ENCODE peak calls at places on chromosomes 3 and 15, in six cellular contexts. T, J, M, Q, Z and G are unnamed samples.

GRCh38 chr15:39788108-39788507 is 5.5 kb upstream of the FSIP1 start:
- DNase-seq in M (no peak), Z (no peak), T (no peak), J (no peak), Q (no peak), G (no peak)

GRCh38 chr3:31054032-31054431 is 159.6 kb upstream of the GADL1 start:
- DNase-seq in Z (no peak), M (peak), J (no peak), Q (no peak), T (no peak), G (no peak)

GRCh38 chr15:90550919-90551318 is 21.2 kb downstream of the CRTC3 start:
- DNase-seq in T (no peak), J (no peak), Q (no peak), Z (no peak), M (no peak), G (no peak)

GRCh38 chr15:55196011-55196410 is 730 bp downstream of the RSL24D1 start:
- DNase-seq in J (no peak), Q (no peak), Z (no peak), M (no peak), T (no peak), G (peak)

GRCh38 chr3:62100233-62100989 is 272.9 kb downstream of the FEZF2 start:
- DNase-seq in T (no peak), J (no peak), Z (no peak), M (no peak), Q (no peak), G (no peak)

GRCh38 chr3:166575166-166575565 is 737.9 kb upstream of the BCHE start:
- DNase-seq in Z (no peak), M (no peak), T (no peak), Q (no peak), J (no peak), G (no peak)

GRCh38 chr3:99999541-99999940 is 114.8 kb downstream of the FILIP1L start:
- DNase-seq in Z (no peak), J (no peak), M (no peak), Q (no peak), T (no peak), G (no peak)

GRCh38 chr3:24683090-24683489 is 188.4 kb upstream of the THRB start:
- DNase-seq in M (no peak), Q (no peak), J (no peak), T (no peak), Z (no peak), G (no peak)

GRCh38 chr15:66472176-66472999 is 25.2 kb downstream of the SNAPC5 start:
- DNase-seq in Q (peak), J (no peak), T (no peak), Z (no peak), M (no peak), G (no peak)

GRCh38 chr3:41808152-41808551 is 153.8 kb downstream of the ULK4 start:
- DNase-seq in Q (peak), J (no peak), M (no peak), Z (no peak), T (no peak), G (no peak)

GRCh38 chr3:11185564-11186317 is 31.4 kb downstream of the HRH1 start:
- DNase-seq in T (peak), M (no peak), Q (no peak), Z (peak), J (no peak), G (peak)

GRCh38 chr3:70554170-70554569 is 241.7 kb upstream of the MDFIC2 start:
- DNase-seq in J (no peak), M (no peak), Z (no peak), T (no peak), Q (no peak), G (no peak)

GRCh38 chr15:45732544-45733130 is 97.8 kb downstream of the SQOR start:
- DNase-seq in J (no peak), Q (peak), Z (peak), M (no peak), T (no peak), G (peak)

GRCh38 chr3:126180477-126181397 is at the start of gene ALDH1L1:
- DNase-seq in Z (peak), Q (peak), M (peak), J (peak), T (peak), G (peak)

GRCh38 chr3:15214758-15215157 is 8.7 kb downstream of the CAPN7 start:
- DNase-seq in Q (no peak), Z (no peak), J (no peak), M (no peak), T (no peak), G (no peak)

GRCh38 chr15:60328852-60329443 is 68.8 kb downstream of the ANXA2 start:
- DNase-seq in M (peak), Q (peak), Z (no peak), T (peak), J (no peak), G (no peak)

GRCh38 chr3:111047053-111047452 is 24.6 kb upstream of the NECTIN3 start:
- DNase-seq in Z (no peak), Q (no peak), M (peak), J (no peak), T (no peak), G (no peak)

GRCh38 chr3:155323063-155323666 is 29.7 kb upstream of the STRIT1 start:
- DNase-seq in J (no peak), Q (peak), M (peak), Z (no peak), T (peak), G (peak)

GRCh38 chr3:50211930-50212329 is 6.9 kb downstream of the SLC38A3 start:
- DNase-seq in Z (no peak), Q (no peak), J (no peak), M (no peak), T (no peak), G (no peak)

GRCh38 chr15:68425428-68426060 is 6.4 kb downstream of the ITGA11 start:
- DNase-seq in Q (no peak), T (no peak), M (no peak), Z (no peak), J (no peak), G (no peak)

GRCh38 chr3:172449468-172450149 is 1.4 kb upstream of the GHSR start:
- DNase-seq in M (peak), J (no peak), T (no peak), Z (peak), Q (peak), G (no peak)

GRCh38 chr15:56247266-56247665 is 3.6 kb upstream of the RFX7 start:
- DNase-seq in Q (no peak), T (no peak), M (no peak), Z (no peak), J (no peak), G (no peak)

GRCh38 chr15:40340038-40340739 is 550 bp downstream of the CCDC9B start:
- DNase-seq in J (peak), Z (peak), Q (peak), T (peak), M (no peak), G (peak)

GRCh38 chr3:32814371-32814770 is 3.4 kb upstream of the TRIM71 start:
- DNase-seq in M (peak), T (no peak), Z (no peak), Q (no peak), J (no peak), G (no peak)

GRCh38 chr3:131036986-131037385 is 10.3 kb downstream of the NEK11 start:
- DNase-seq in M (no peak), Z (no peak), J (no peak), T (no peak), Q (no peak), G (no peak)

GRCh38 chr3:97793415-97794019 is 28.3 kb upstream of the CRYBG3 start:
- DNase-seq in Q (peak), M (peak), Z (no peak), T (peak), J (no peak), G (no peak)

GRCh38 chr3:44427683-44428082 is 49.8 kb downstream of the ZNF445 start:
- DNase-seq in Q (no peak), J (no peak), Z (no peak), T (no peak), M (peak), G (no peak)

GRCh38 chr15:72554471-72555425 is 80.6 kb downstream of the ARIH1 start:
- DNase-seq in Z (no peak), M (no peak), Q (no peak), T (no peak), J (no peak), G (no peak)

GRCh38 chr15:47711654-47712053 is 5.7 kb upstream of the SEMA6D start:
- DNase-seq in Z (no peak), J (no peak), Q (no peak), T (no peak), M (peak), G (no peak)

GRCh38 chr15:89106200-89106599 is 17.9 kb downstream of the ABHD2 start:
- DNase-seq in Z (no peak), J (no peak), M (no peak), T (no peak), Q (no peak), G (no peak)

GRCh38 chr3:139016430-139017048 is 4.2 kb downstream of the PRR23B start:
- DNase-seq in T (no peak), Q (no peak), M (no peak), Z (no peak), J (no peak), G (no peak)

GRCh38 chr15:85559530-85559929 is 179.1 kb downstream of the AKAP13 start:
- DNase-seq in Q (no peak), M (peak), J (no peak), T (no peak), Z (no peak), G (no peak)

GRCh38 chr3:149657458-149657795 is 398 bp downstream of the WWTR1 start:
- DNase-seq in T (peak), J (no peak), M (peak), Z (no peak), Q (no peak), G (peak)

GRCh38 chr3:113277886-113278598 is 66.7 kb downstream of the BOC start:
- DNase-seq in M (peak), Z (no peak), T (no peak), J (no peak), Q (no peak), G (no peak)

GRCh38 chr3:71919572-71919971 is 134.6 kb upstream of the PROK2 start:
- DNase-seq in J (no peak), Z (no peak), T (no peak), M (no peak), Q (no peak), G (no peak)

GRCh38 chr3:196670335-196670734 is 30.8 kb downstream of the NRROS start:
- DNase-seq in Z (no peak), Q (no peak), M (no peak), T (no peak), J (no peak), G (no peak)

GRCh38 chr3:174083706-174084105 is 686.2 kb downstream of the NLGN1 start:
- DNase-seq in M (no peak), Q (no peak), J (no peak), Z (no peak), T (no peak), G (no peak)

GRCh38 chr3:52983336-52983807 is 62.5 kb downstream of the SFMBT1 start:
- DNase-seq in J (no peak), Z (no peak), T (peak), Q (no peak), M (no peak), G (no peak)

GRCh38 chr3:110362756-110363155 is 708.9 kb upstream of the NECTIN3 start:
- DNase-seq in Z (no peak), T (no peak), M (no peak), Q (no peak), J (no peak), G (no peak)